ENCODE peak calls at places on chromosome 1, in six cellular contexts. R is CD8-positive, alpha-beta memory T cell; M is activated naive CD4-positive, alpha-beta T cell treated with anti-CD3 and anti-CD28 coated beads, Interleukin-2, amount 50 U/mL, for 16 hours; E is HFFc6; J is foreskin fibroblast; Y is stimulated activated CD4-positive, alpha-beta T cell treated with anti-CD3 and anti-CD28 coated beads, Interleukin-1b, Interleukin-23, amount 100 ng/mL, for 48 hours. L is an unnamed sample.

GRCh38 chr1:164263540-164263939 is 295.4 kb upstream of the PBX1 start:
- DNase-seq in R (no peak), M (no peak), E (no peak), J (peak; percentile 11), Y (no peak), L (peak; percentile 6)

GRCh38 chr1:208829601-208830000 is 585.4 kb upstream of the PLXNA2 start:
- DNase-seq in R (no peak), M (no peak), E (no peak), J (peak; percentile 41), Y (no peak), L (peak; percentile 50)

GRCh38 chr1:45297604-45298356 is 28.9 kb upstream of the HPDL start:
- DNase-seq in R (no peak), M (no peak), E (no peak), J (no peak), Y (no peak), L (no peak)

GRCh38 chr1:19682901-19683300 is 18.2 kb downstream of the HTR6 start:
- DNase-seq in R (no peak), M (no peak), E (no peak), J (no peak), Y (no peak), L (no peak)

GRCh38 chr1:201500670-201501120 is 6.2 kb downstream of the CSRP1 start:
- DNase-seq in R (no peak), M (no peak), E (no peak), J (peak; percentile 32), Y (no peak), L (no peak)

GRCh38 chr1:245434285-245434684 is 279.5 kb downstream of the KIF26B start:
- DNase-seq in R (no peak), M (no peak), E (no peak), J (no peak), Y (no peak), L (no peak)

GRCh38 chr1:65255088-65256050 is 54.0 kb upstream of the DNAJC6 start:
- DNase-seq in R (no peak), M (no peak), E (no peak), J (peak; percentile 48), Y (no peak), L (peak; percentile 41)

GRCh38 chr1:55304306-55304705 is 89.1 kb upstream of the USP24 start:
- DNase-seq in R (no peak), M (no peak), E (no peak), J (no peak), Y (no peak), L (no peak)

GRCh38 chr1:11169202-11169601 is 20.0 kb upstream of the ANGPTL7 start:
- DNase-seq in R (no peak), M (no peak), E (no peak), J (no peak), Y (no peak), L (no peak)

GRCh38 chr1:167488786-167489185 is 29.5 kb downstream of the CD247 start:
- DNase-seq in R (no peak), M (no peak), E (no peak), J (no peak), Y (no peak), L (no peak)

GRCh38 chr1:111399792-111400610 is 27.5 kb downstream of the OVGP1 start:
- DNase-seq in R (peak; percentile 15), M (peak; percentile 27), E (peak; percentile 31), J (peak; percentile 78), Y (no peak), L (peak; percentile 40)

GRCh38 chr1:235917267-235917811 is 50.6 kb upstream of the LYST start:
- DNase-seq in R (no peak), M (peak; percentile 67), E (peak; percentile 100), J (peak; percentile 99), Y (peak; percentile 81), L (peak; percentile 99)

GRCh38 chr1:246417813-246418564 is 89.1 kb downstream of the SMYD3 start:
- DNase-seq in R (no peak), M (no peak), E (no peak), J (no peak), Y (no peak), L (no peak)

GRCh38 chr1:46800742-46801141 is 1.9 kb downstream of the CYP4B1 start:
- DNase-seq in R (no peak), M (no peak), E (no peak), J (no peak), Y (no peak), L (no peak)

GRCh38 chr1:187634940-187635339 is 806.2 kb downstream of the PLA2G4A start:
- DNase-seq in R (no peak), M (no peak), E (no peak), J (no peak), Y (no peak), L (no peak)

GRCh38 chr1:224168859-224169380 is 14.1 kb upstream of the DEGS1 start:
- DNase-seq in R (no peak), M (no peak), E (peak; percentile 45), J (peak; percentile 76), Y (no peak), L (peak; percentile 75)

GRCh38 chr1:47431534-47431933 is 6.3 kb upstream of the FOXD2 start:
- DNase-seq in R (no peak), M (no peak), E (peak; percentile 45), J (peak; percentile 77), Y (no peak), L (peak; percentile 64)

GRCh38 chr1:234230414-234230862 is 142.8 kb upstream of the COA6 start:
- DNase-seq in R (no peak), M (no peak), E (no peak), J (no peak), Y (no peak), L (no peak)

GRCh38 chr1:60765204-60765603 is 317.2 kb upstream of the NFIA start:
- DNase-seq in R (no peak), M (no peak), E (no peak), J (peak; percentile 73), Y (no peak), L (peak; percentile 23)

GRCh38 chr1:214419650-214420049 is 131.8 kb downstream of the PTPN14 start:
- DNase-seq in R (no peak), M (no peak), E (no peak), J (no peak), Y (no peak), L (no peak)

GRCh38 chr1:55244476-55245109 is 29.4 kb upstream of the USP24 start:
- DNase-seq in R (no peak), M (no peak), E (peak; percentile 28), J (peak; percentile 51), Y (no peak), L (peak; percentile 5)

GRCh38 chr1:32334864-32335618 is 992 bp downstream of the MARCKSL1 start:
- DNase-seq in R (peak; percentile 58), M (peak; percentile 70), E (no peak), J (peak; percentile 70), Y (peak; percentile 46), L (no peak)

GRCh38 chr1:243882276-243882675 is 32.2 kb upstream of the AKT3 start:
- DNase-seq in R (no peak), M (no peak), E (peak; percentile 52), J (peak; percentile 80), Y (no peak), L (peak; percentile 24)

GRCh38 chr1:200337831-200338230 is 72.0 kb downstream of the ZNF281 start:
- DNase-seq in R (no peak), M (no peak), E (no peak), J (no peak), Y (no peak), L (no peak)